ENCODE peak calls at places on chromosomes 13 and 19, in four cellular contexts. H is GM12878, T is K562, G is HepG2. X is an unnamed sample.

GRCh38 chr13:48158290-48158689 is 63.4 kb upstream of the MED4 start:
- DNase-seq in H (peak), T (no peak), G (no peak), X (no peak)

GRCh38 chr19:46193678-46194077 is 35.9 kb upstream of the IGFL1 start:
- DNase-seq in H (no peak), T (no peak), G (no peak), X (no peak)

GRCh38 chr13:70708744-70709143 is 600.5 kb upstream of the KLHL1 start:
- DNase-seq in H (no peak), T (no peak), G (no peak), X (no peak)

GRCh38 chr13:76641056-76641455 is 245.1 kb downstream of the KCTD12 start:
- DNase-seq in H (no peak), T (no peak), G (no peak), X (no peak)

GRCh38 chr19:31627824-31628223 is 278.6 kb upstream of the TSHZ3 start:
- DNase-seq in H (no peak), T (no peak), G (no peak), X (no peak)

GRCh38 chr13:98523455-98524102 is 53.3 kb downstream of the STK24 start:
- DNase-seq in H (peak), T (no peak), G (no peak), X (no peak)

GRCh38 chr19:35013820-35014754 is 14.0 kb downstream of the GRAMD1A start:
- DNase-seq in H (no peak), T (no peak), G (no peak), X (no peak)

GRCh38 chr19:40658031-40658430 is 32.4 kb downstream of the NUMBL start:
- DNase-seq in H (no peak), T (no peak), G (no peak), X (no peak)

GRCh38 chr19:2329528-2329927 is 1.0 kb downstream of the SPPL2B start:
- DNase-seq in H (no peak), T (no peak), G (no peak), X (no peak)

GRCh38 chr19:55091126-55091910 is 15.6 kb downstream of the EPS8L1 start:
- DNase-seq in H (no peak), T (no peak), G (no peak), X (no peak)

GRCh38 chr19:43755256-43755801 is 567 bp upstream of the SMG9 start:
- DNase-seq in H (no peak), T (peak), G (no peak), X (no peak)
- H3K9ac ChIP-seq in H (peak), T (peak), G (peak), X (peak)

GRCh38 chr13:23510544-23510916 is 59.7 kb upstream of the TNFRSF19 start:
- DNase-seq in H (no peak), T (no peak), G (no peak), X (no peak)
- TF ChIP-seq KDM1A in H (no peak), T (no peak), G (no peak), X (no peak)

DNA sequence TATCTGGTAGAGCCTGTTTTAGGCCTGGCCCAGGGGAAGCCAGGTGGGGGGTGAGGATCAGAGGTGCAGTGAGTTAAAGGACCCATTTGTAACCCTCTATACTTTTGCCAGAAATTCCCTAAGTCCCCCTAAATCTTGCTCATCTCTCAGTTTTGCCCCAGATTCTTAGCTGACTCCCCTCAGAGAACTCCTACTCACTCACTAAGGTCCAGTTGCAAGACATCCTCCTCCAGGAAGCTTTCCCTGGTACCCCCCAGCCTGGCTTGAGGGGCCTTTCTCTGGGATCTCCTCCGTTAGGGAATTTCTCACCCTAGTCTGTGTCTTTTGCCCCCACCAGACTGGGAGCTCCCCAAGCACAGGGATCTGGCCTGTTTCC is 1.9 kb downstream of the TSKS start:
- DNase-seq in H (no peak), T (no peak), G (no peak), X (no peak)
- H3K9ac ChIP-seq in H (no peak), T (peak), G (no peak), X (no peak)

DNA sequence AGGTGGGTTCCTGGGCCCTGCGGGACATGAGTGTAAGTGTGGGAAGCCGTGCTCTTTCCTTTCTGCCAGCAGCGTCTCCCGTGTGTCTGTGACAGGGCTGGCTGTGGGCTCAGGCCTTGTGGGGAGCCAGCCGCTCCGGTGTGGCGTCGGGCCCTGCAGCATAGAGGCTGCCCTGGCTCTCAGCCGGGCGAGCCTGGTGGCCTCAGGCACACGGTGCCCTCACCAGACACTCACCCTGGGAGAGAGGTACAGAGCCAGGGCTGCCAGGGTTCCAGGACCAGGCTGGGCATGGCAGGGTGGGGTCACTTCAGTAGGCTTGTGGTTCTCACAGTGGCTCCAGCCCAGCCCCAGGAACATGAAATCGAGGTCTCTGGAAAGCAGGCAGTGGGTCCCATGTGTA is 324.8 kb downstream of the TEX29 start:
- DNase-seq in H (no peak), T (no peak), G (no peak), X (no peak)
- TF ChIP-seq KDM1A in H (no peak), T (no peak), G (no peak), X (no peak)

GRCh38 chr19:7153008-7153407 is 83.5 kb downstream of the ZNF557 start:
- DNase-seq in H (no peak), T (no peak), G (no peak), X (no peak)

GRCh38 chr19:7152568-7152967 is 83.1 kb downstream of the ZNF557 start:
- DNase-seq in H (no peak), T (no peak), G (no peak), X (no peak)

GRCh38 chr19:7145494-7145893 is 76.0 kb downstream of the ZNF557 start:
- DNase-seq in H (no peak), T (no peak), G (peak), X (no peak)

DNA sequence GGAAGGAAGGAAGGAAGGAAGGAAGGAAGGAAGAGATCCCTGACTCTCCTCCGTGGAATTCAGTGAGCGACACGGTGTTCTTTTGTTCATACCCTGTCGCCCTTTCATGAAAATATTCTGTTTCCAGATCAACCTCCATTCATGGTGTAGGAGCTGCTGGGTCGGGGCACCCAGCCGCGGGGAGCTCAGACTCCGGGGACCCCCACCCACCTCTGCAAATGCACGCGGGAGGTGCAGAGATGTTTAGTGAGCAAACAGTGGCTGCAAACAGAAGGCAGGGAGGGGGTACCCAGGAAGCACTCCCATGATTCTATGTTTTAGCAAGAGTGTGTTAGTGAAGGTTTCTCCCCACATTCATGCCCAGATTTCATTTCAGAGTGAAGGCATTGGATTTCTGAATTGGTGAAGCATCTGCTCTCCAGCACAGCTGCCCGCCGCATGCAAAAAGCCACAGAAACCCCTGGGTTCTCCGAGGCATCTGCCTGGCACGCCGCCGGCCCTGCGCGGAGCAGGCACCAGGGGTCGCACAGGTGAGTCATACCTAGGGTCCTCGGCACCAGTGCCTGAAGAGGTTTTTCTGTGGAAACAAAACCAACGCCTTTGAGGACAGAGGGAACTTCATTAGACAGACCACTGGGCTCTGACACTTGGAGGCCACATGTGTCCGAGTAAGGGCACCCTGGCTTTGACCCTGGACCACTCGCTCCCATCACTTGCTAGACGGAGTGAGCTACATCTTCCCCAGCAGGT is 80.6 kb downstream of the ZNF557 start:
- DNase-seq in H (no peak), T (no peak), G (no peak), X (no peak)
- H3K9ac ChIP-seq in H (no peak), T (no peak), G (no peak), X (no peak)

GRCh38 chr13:111204438-111205177 is 89.5 kb downstream of the ARHGEF7 start:
- DNase-seq in H (no peak), T (no peak), G (peak), X (peak)
- TF ChIP-seq KDM1A in H (no peak), T (no peak), G (no peak), X (no peak)

DNA sequence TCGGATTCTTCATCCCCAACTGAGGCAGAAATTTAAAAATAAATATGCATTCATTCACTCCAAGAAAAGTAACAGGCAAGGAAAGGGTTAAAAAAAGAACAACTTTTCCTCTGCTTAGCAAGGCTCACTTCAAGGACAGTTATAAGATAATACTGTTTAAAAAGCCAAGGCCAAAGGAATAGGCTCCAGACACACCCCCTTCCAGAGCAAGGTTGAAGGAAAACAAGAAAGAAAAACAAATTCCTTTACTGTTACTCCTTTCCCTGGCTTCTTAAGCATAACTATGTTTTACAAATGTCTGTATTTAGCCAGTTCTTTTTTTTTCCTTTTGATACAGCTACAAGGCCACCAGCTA is 8.5 kb downstream of the SIGLEC11 start:
- DNase-seq in H (no peak), T (no peak), G (no peak), X (no peak)
- H3K9ac ChIP-seq in H (no peak), T (no peak), G (no peak), X (no peak)

GRCh38 chr13:99572131-99572530 is 70.9 kb downstream of the TM9SF2 start:
- DNase-seq in H (no peak), T (no peak), G (no peak), X (no peak)
- TF ChIP-seq KDM1A in H (no peak), T (no peak), G (no peak), X (no peak)